ENCODE peak calls at places on chromosome 2, in nine cellular contexts. C is Peyer's patch, N is psoas muscle, Z is A549, S is OCI-LY7, R is HepG2, X is mucosa of descending colon, P is sigmoid colon, Q is left ventricle myocardium inferior. T is an unnamed sample. For H3K4me1, the result is how much of the 10 kb centered on the place peaks cover.

GRCh38 chr2:213101686-213102460 is 49.5 kb downstream of the IKZF2 start:
- DNase-seq in C (no peak), N (no peak), Z (no peak), S (no peak), R (no peak), X (no peak), P (no peak), Q (no peak), T (no peak)

GRCh38 chr2:235563056-235563777 is 69.4 kb downstream of the AGAP1 start:
- DNase-seq in C (no peak), N (no peak), Z (no peak), S (no peak), R (no peak), X (no peak), P (no peak), Q (no peak), T (no peak)

GRCh38 chr2:167856190-167856589 is 391.2 kb downstream of the STK39 start:
- DNase-seq in C (no peak), N (no peak), Z (no peak), S (no peak), R (peak), X (no peak), P (no peak), Q (no peak), T (no peak)

GRCh38 chr2:86622409-86622877 is 1.2 kb downstream of the RNF103 start:
- DNase-seq in C (peak), N (no peak), Z (peak), S (peak), R (no peak), X (peak), P (peak), Q (peak), T (peak)

GRCh38 chr2:230447455-230448451 is 31.8 kb downstream of the SP100 start:
- DNase-seq in C (no peak), N (no peak), Z (no peak), S (peak), R (no peak), X (no peak), P (no peak), Q (no peak), T (no peak)

GRCh38 chr2:219697811-219698683 is 70.6 kb downstream of the SLC4A3 start:
- DNase-seq in C (no peak), N (no peak), Z (no peak), S (no peak), R (no peak), X (no peak), P (no peak), Q (no peak), T (no peak)

GRCh38 chr2:217988014-217988839 is 14.6 kb downstream of the TNS1 start:
- DNase-seq in C (peak), N (peak), Z (peak), S (peak), R (peak), X (peak), P (peak), Q (peak), T (peak)

GRCh38 chr2:137987011-137987410 is 22.7 kb downstream of the HNMT start:
- DNase-seq in C (no peak), N (no peak), Z (no peak), S (no peak), R (no peak), X (no peak), P (no peak), Q (no peak), T (no peak)

GRCh38 chr2:241974096-241974495 is 104.6 kb downstream of the RTP5 start:
- DNase-seq in C (peak), N (no peak), Z (no peak), S (no peak), R (no peak), X (no peak), P (no peak), Q (no peak), T (no peak)

GRCh38 chr2:180761224-180761623 is 219.2 kb upstream of the UBE2E3 start:
- DNase-seq in C (no peak), N (no peak), Z (peak), S (no peak), R (peak), X (no peak), P (no peak), Q (no peak), T (no peak)

GRCh38 chr2:95270541-95271081 is 3.6 kb upstream of the PROM2 start:
- DNase-seq in C (peak), N (no peak), Z (no peak), S (no peak), R (no peak), X (peak), P (no peak), Q (no peak), T (peak)

GRCh38 chr2:70094978-70095832 is 7.9 kb downstream of the PCBP1 start:
- DNase-seq in C (peak), N (no peak), Z (peak), S (peak), R (peak), X (no peak), P (peak), Q (peak), T (peak)

GRCh38 chr2:177606636-177607035 is 214.1 kb downstream of the AGPS start:
- DNase-seq in C (no peak), N (no peak), Z (no peak), S (no peak), R (no peak), X (no peak), P (no peak), Q (no peak), T (no peak)

GRCh38 chr2:233075141-233075965 is 15.2 kb downstream of the INPP5D start:
- DNase-seq in C (peak), N (no peak), Z (no peak), S (no peak), R (peak), X (no peak), P (no peak), Q (no peak), T (no peak)

GRCh38 chr2:208545398-208546042 is 138.9 kb downstream of the PTH2R start:
- DNase-seq in C (no peak), N (no peak), Z (no peak), S (no peak), R (no peak), X (no peak), P (no peak), Q (no peak), T (no peak)

GRCh38 chr2:45652090-45653050 is 895 bp downstream of the PRKCE start:
- DNase-seq in C (peak), N (peak), Z (peak), S (peak), R (no peak), X (peak), P (peak), Q (peak), T (no peak)

GRCh38 chr2:205727174-205727573 is 44.9 kb downstream of the NRP2 start:
- DNase-seq in C (no peak), N (no peak), Z (no peak), S (no peak), R (peak), X (no peak), P (no peak), Q (no peak), T (no peak)
- H3K4me1 ChIP-seq in C (under half), N (under half), Z (half or more), S (under half), R (under half), X (under half), P (under half), Q (under half), T (under half)

GRCh38 chr2:96959406-96960110 is 26.8 kb downstream of the FAM178B start:
- DNase-seq in C (no peak), N (no peak), Z (no peak), S (no peak), R (no peak), X (no peak), P (peak), Q (no peak), T (no peak)

GRCh38 chr2:96960956-96961350 is 25.4 kb downstream of the FAM178B start:
- DNase-seq in C (no peak), N (no peak), Z (no peak), S (no peak), R (no peak), X (no peak), P (peak), Q (no peak), T (no peak)

GRCh38 chr2:96961551-96961950 is 24.8 kb downstream of the FAM178B start:
- DNase-seq in C (no peak), N (no peak), Z (no peak), S (no peak), R (no peak), X (no peak), P (peak), Q (no peak), T (no peak)

GRCh38 chr2:96962567-96963203 is 23.7 kb downstream of the FAM178B start:
- DNase-seq in C (peak), N (no peak), Z (no peak), S (peak), R (no peak), X (no peak), P (no peak), Q (no peak), T (no peak)

DNA sequence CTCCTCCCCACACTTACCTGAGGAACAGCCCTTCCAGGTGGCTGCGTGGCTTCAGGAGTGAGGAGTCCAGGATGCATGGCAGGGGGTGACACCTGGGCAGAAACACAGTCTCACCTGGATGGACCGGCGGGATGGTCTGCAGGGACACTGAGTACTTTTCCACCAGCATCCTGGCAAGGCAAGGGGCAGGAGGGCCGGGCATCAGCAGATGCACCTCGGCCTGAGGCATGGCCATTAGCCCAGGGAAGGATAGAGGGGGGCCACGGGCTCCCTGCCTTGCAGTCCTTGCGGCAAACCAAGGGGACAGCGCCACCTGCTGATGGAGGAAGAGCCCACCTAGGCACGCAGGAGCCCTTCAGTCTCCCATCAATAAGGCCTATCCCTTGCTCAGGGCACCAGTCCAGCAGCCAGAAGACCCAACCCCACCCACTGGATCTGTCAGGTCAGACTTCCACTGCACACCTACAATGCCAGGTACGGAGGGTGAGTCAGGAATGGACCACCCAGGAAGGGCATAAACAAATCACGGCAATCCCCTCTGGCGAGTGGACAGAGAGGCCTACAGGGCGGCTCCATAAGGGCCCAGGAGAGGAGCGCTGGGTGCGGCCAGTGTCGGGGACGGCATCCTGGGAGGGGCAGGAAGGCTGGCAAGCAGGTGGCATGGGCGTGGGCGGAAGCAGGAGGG is 26.0 kb downstream of the FAM178B start:
- DNase-seq in C (peak), N (peak), Z (peak), S (peak), R (peak), X (peak), P (peak), Q (peak), T (peak)
- TF ChIP-seq CTCF in C (peak), N (peak), Z (peak), S (peak), R (peak), X (peak), P (peak), Q (peak), T (peak)

GRCh38 chr2:224930124-224930523 is 112.1 kb downstream of the DOCK10 start:
- DNase-seq in C (no peak), N (no peak), Z (no peak), S (no peak), R (no peak), X (no peak), P (no peak), Q (no peak), T (no peak)
- H3K4me1 ChIP-seq in C (half or more), N (under half), Z (under half), S (under half), R (under half), X (under half), P (under half), Q (under half), T (under half)

GRCh38 chr2:135531231-135532197 is at the start of gene R3HDM1:
- DNase-seq in C (peak), N (peak), Z (peak), S (peak), R (peak), X (peak), P (peak), Q (peak), T (peak)
- TF ChIP-seq CTCF in C (no peak), N (no peak), Z (peak), S (peak), R (peak), X (no peak), P (peak), Q (no peak), T (no peak)

DNA sequence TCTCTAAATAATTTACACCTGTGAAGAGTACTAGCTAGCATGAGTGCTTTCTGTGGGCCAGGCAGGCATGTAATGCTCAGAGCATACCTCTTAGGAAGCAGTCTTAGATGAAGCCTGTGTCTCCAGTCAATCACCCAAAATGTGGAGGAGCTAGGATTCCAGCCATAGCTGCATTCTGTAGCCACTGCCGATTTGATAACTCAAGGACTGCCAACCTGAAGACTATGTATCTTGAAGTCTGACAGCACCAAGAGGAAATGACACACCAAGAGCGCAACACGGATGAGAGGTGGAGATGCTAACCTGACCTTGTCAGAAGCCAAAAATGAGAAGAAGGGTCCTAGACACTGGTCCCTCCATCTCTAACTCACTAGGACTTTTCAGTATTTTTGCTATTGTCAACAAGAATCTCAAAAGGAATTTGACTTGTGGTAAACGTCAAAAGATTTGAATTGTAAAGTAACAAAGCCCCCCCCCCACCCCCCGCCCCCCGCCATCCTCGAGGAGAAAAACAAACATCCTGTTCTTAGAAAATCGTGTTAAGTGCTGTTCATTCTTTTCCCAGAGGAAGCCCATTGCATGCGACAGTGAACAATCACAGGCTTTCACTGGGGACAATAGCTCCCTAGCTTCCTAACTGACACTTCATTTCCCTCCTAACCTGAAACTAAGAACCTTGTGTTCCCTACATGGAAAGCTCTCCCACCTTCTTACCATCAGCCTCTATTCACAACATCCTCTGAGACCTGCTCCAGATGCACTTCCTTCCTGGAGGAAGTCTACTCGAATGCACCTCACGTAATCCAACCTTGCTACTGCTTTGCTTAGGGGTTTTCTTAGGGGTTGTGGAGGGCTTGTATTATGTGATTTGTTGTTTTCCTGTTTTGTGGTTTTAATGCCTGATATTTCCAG is 14.7 kb downstream of the CDC42EP3 start:
- DNase-seq in C (no peak), N (no peak), Z (no peak), S (peak), R (no peak), X (no peak), P (no peak), Q (no peak), T (no peak)
- H3K4me1 ChIP-seq in C (under half), N (half or more), Z (half or more), S (half or more), R (under half), X (under half), P (under half), Q (half or more), T (under half)

GRCh38 chr2:129910446-129911362 is 68.8 kb upstream of the RAB6C start:
- DNase-seq in C (no peak), N (no peak), Z (no peak), S (no peak), R (no peak), X (no peak), P (no peak), Q (no peak), T (peak)
- TF ChIP-seq CTCF in C (no peak), N (no peak), Z (no peak), S (no peak), R (no peak), X (no peak), P (no peak), Q (no peak), T (no peak)

GRCh38 chr2:31386648-31387047 is 27.9 kb downstream of the XDH start:
- DNase-seq in C (no peak), N (no peak), Z (peak), S (peak), R (peak), X (no peak), P (no peak), Q (no peak), T (no peak)

GRCh38 chr2:31384351-31384750 is 30.2 kb downstream of the XDH start:
- DNase-seq in C (no peak), N (no peak), Z (peak), S (no peak), R (no peak), X (no peak), P (no peak), Q (no peak), T (no peak)

GRCh38 chr2:31387850-31388249 is 26.7 kb downstream of the XDH start:
- DNase-seq in C (no peak), N (no peak), Z (peak), S (no peak), R (no peak), X (no peak), P (no peak), Q (no peak), T (no peak)

GRCh38 chr2:31384771-31385276 is 29.7 kb downstream of the XDH start:
- DNase-seq in C (no peak), N (no peak), Z (peak), S (no peak), R (no peak), X (no peak), P (no peak), Q (no peak), T (no peak)

DNA sequence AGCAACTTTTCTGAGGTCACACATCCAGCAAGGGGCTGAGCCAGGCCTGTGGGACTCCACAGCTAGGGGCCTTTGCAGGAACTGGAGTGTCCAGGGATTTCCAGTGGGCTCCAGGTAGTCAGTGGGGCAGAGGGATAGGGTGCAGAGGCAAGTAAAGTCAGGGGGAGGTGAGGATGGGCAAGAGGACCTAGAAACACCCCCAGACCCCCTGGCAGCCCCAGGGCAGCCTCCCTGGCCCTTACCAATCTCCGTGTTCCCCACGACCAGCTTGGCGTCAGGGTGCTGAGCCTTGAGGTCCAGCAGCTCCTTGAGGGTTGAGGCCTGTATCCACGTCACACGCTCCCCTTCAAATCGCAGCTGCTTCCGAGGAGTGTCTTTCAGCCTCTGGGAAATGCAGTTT is 28.4 kb downstream of the XDH start:
- DNase-seq in C (no peak), N (no peak), Z (no peak), S (no peak), R (no peak), X (no peak), P (no peak), Q (no peak), T (no peak)
- H3K4me1 ChIP-seq in C (under half), N (under half), Z (half or more), S (under half), R (under half), X (under half), P (under half), Q (under half), T (under half)